ENCODE peak calls at places on chromosomes 4 and X, in ten cellular contexts. B, J, P, X, T, I, G, R, Y and Z are unnamed samples. For H3K4me1, the result is how much of the 10 kb centered on the place peaks cover.

GRCh38 chr4:184250795-184251679 is 33.4 kb upstream of the ENPP6 start:
- DNase-seq in X (no peak), G (peak), R (peak), T (peak), P (no peak), Y (peak), B (no peak), I (no peak), J (no peak), Z (no peak)

GRCh38 chrX:119692241-119693031 is 532 bp downstream of the SEPTIN6 start:
- DNase-seq in P (peak), G (peak), J (no peak), X (peak), I (peak), T (peak), B (peak), R (peak), Y (no peak), Z (peak)

GRCh38 chr4:131509521-131509920 is 1639.6 kb upstream of the PCDH10 start:
- DNase-seq in R (peak), Y (no peak), B (no peak), P (no peak), I (no peak), G (no peak), T (peak), X (no peak), J (no peak), Z (no peak)

GRCh38 chr4:36325499-36325898 is 44.1 kb downstream of the DTHD1 start:
- DNase-seq in X (no peak), G (no peak), B (no peak), Y (no peak), T (no peak), R (no peak), J (no peak), I (no peak), P (no peak), Z (no peak)

GRCh38 chr4:29058519-29058918 is 1661.7 kb upstream of the PCDH7 start:
- DNase-seq in X (no peak), T (peak), Y (no peak), G (no peak), P (no peak), R (no peak), J (no peak), B (no peak), I (no peak), Z (no peak)

GRCh38 chrX:69424910-69425309 is 79.2 kb upstream of the NALF2 start:
- DNase-seq in T (no peak), X (no peak), I (no peak), J (no peak), Y (no peak), P (no peak), G (no peak), R (no peak), B (no peak), Z (no peak)

GRCh38 chr4:54550415-54551171 is 107.2 kb upstream of the KIT start:
- DNase-seq in Y (no peak), P (peak), T (no peak), G (peak), B (no peak), J (no peak), I (peak), X (peak), R (peak), Z (no peak)

GRCh38 chrX:107323786-107324492 is 117.5 kb downstream of the DNAAF6 start:
- DNase-seq in T (no peak), J (no peak), P (no peak), Y (no peak), R (no peak), G (no peak), X (no peak), B (no peak), I (no peak), Z (no peak)

GRCh38 chrX:15242899-15243555 is 26.9 kb downstream of the ASB9 start:
- DNase-seq in X (no peak), P (no peak), I (peak), J (no peak), T (peak), Y (no peak), B (no peak), R (peak), G (peak), Z (no peak)

GRCh38 chr4:40453912-40454311 is 118.8 kb downstream of the CHRNA9 start:
- DNase-seq in I (no peak), Y (no peak), B (no peak), J (no peak), P (no peak), X (no peak), G (no peak), R (no peak), T (no peak), Z (no peak)

GRCh38 chr4:5905714-5906113 is 12.8 kb upstream of the CRMP1 start:
- DNase-seq in G (no peak), Y (no peak), X (no peak), J (no peak), P (no peak), R (no peak), I (no peak), B (no peak), T (no peak), Z (no peak)

GRCh38 chrX:20265221-20265725 is 1.4 kb downstream of the RPS6KA3 start:
- DNase-seq in Y (peak), P (peak), B (peak), T (peak), J (peak), R (peak), X (peak), G (peak), I (peak), Z (peak)

GRCh38 chrX:133608406-133608805 is 193.1 kb upstream of the GPC4 start:
- DNase-seq in B (no peak), I (no peak), Y (no peak), R (peak), G (peak), X (no peak), P (no peak), T (peak), J (no peak), Z (no peak)

GRCh38 chrX:70190225-70190624 is 12.9 kb downstream of the DGAT2L6 start:
- DNase-seq in J (no peak), P (no peak), I (no peak), B (no peak), X (no peak), T (no peak), G (no peak), Y (no peak), R (no peak), Z (no peak)

GRCh38 chrX:130799393-130799792 is 103.6 kb downstream of the ENOX2 start:
- DNase-seq in G (peak), P (no peak), T (peak), X (no peak), B (no peak), I (no peak), Y (no peak), R (peak), J (no peak), Z (no peak)

GRCh38 chrX:10156199-10157031 is at the start of gene CLCN4:
- DNase-seq in G (peak), J (no peak), X (peak), B (no peak), Y (no peak), R (no peak), T (no peak), P (peak), I (peak), Z (peak)

GRCh38 chrX:19772306-19772705 is 115.1 kb downstream of the SH3KBP1 start:
- DNase-seq in G (peak), R (peak), B (no peak), Y (no peak), I (no peak), J (peak), P (no peak), X (no peak), T (no peak), Z (no peak)

GRCh38 chrX:107429090-107429489 is 20.4 kb upstream of the FRMPD3 start:
- DNase-seq in X (no peak), J (no peak), Y (no peak), P (no peak), B (no peak), R (peak), T (no peak), G (peak), I (no peak), Z (no peak)

GRCh38 chr4:97235516-97235915 is 907.8 kb downstream of the STPG2 start:
- DNase-seq in X (no peak), T (no peak), J (no peak), P (no peak), Y (no peak), R (no peak), I (no peak), G (no peak), B (no peak), Z (no peak)

GRCh38 chr4:70714488-70714887 is 7.3 kb upstream of the RUFY3 start:
- DNase-seq in X (no peak), J (no peak), T (no peak), G (no peak), I (no peak), Y (no peak), B (no peak), R (no peak), P (no peak), Z (no peak)

GRCh38 chrX:34546366-34546765 is 110.7 kb downstream of the TMEM47 start:
- DNase-seq in X (no peak), Y (no peak), G (peak), R (no peak), I (no peak), P (no peak), B (no peak), T (no peak), J (no peak), Z (no peak)

GRCh38 chr4:9703391-9703790 is 78.0 kb upstream of the DRD5 start:
- DNase-seq in I (peak), B (peak), X (peak), P (no peak), Y (no peak), G (peak), T (no peak), J (no peak), R (no peak), Z (no peak)

GRCh38 chrX:41946973-41947612 is 23.7 kb upstream of the CASK start:
- DNase-seq in T (peak), P (no peak), Y (no peak), B (no peak), I (no peak), R (no peak), J (no peak), X (no peak), G (no peak), Z (no peak)

GRCh38 chr4:82864336-82865001 is 26.5 kb downstream of the SEC31A start:
- DNase-seq in X (no peak), I (no peak), J (no peak), T (no peak), Y (no peak), G (peak), R (no peak), B (no peak), P (no peak), Z (no peak)

GRCh38 chr4:112182604-112183003 is 37.4 kb downstream of the FAM241A start:
- DNase-seq in P (no peak), X (no peak), B (no peak), I (no peak), Y (no peak), R (no peak), T (no peak), J (no peak), G (no peak), Z (no peak)

GRCh38 chr4:157075811-157076577 is at the start of gene GLRB:
- DNase-seq in X (peak), G (peak), I (peak), T (no peak), Y (no peak), R (peak), P (no peak), B (no peak), J (peak), Z (peak)

GRCh38 chrX:46884799-46885198 is 27.4 kb upstream of the JADE3 start:
- DNase-seq in J (no peak), P (no peak), B (no peak), Y (no peak), G (no peak), I (no peak), R (no peak), X (no peak), T (no peak), Z (no peak)

GRCh38 chr4:77354550-77354949 is 197.5 kb downstream of the CCNG2 start:
- DNase-seq in B (no peak), G (no peak), X (no peak), R (no peak), I (no peak), T (no peak), Y (no peak), J (no peak), P (no peak), Z (no peak)

GRCh38 chr4:105280338-105280809 is 133.7 kb downstream of the TET2 start:
- DNase-seq in X (no peak), R (peak), Y (no peak), B (no peak), T (peak), I (no peak), P (no peak), J (no peak), G (peak), Z (no peak)

GRCh38 chrX:119407681-119408080 is 8.5 kb downstream of the SLC25A43 start:
- DNase-seq in J (no peak), Y (no peak), X (no peak), I (no peak), T (peak), G (peak), R (peak), P (no peak), B (no peak), Z (no peak)

GRCh38 chrX:69616520-69617203 is 749 bp downstream of the EDA start:
- DNase-seq in I (peak), T (no peak), X (peak), J (peak), B (peak), Y (no peak), R (no peak), P (peak), G (peak), Z (peak)

GRCh38 chr4:121307441-121308327 is 73.1 kb downstream of the QRFPR start:
- DNase-seq in T (peak), Y (no peak), I (peak), R (peak), P (no peak), J (no peak), X (no peak), B (no peak), G (peak), Z (no peak)

GRCh38 chr4:5932021-5932553 is 39.2 kb upstream of the CRMP1 start:
- DNase-seq in T (no peak), P (no peak), R (no peak), I (no peak), Y (no peak), B (no peak), J (no peak), G (no peak), X (no peak), Z (no peak)

GRCh38 chrX:11760958-11761357 is 2.9 kb downstream of the MSL3 start:
- DNase-seq in B (no peak), R (no peak), I (no peak), X (no peak), Y (no peak), T (no peak), P (no peak), G (no peak), J (no peak), Z (no peak)

GRCh38 chrX:119981286-119982070 is 37.9 kb upstream of the NKAP start:
- DNase-seq in T (no peak), Y (no peak), G (peak), P (no peak), J (no peak), I (no peak), R (peak), B (no peak), X (no peak), Z (no peak)

GRCh38 chrX:103197721-103198306 is 17.1 kb upstream of the BEX4 start:
- DNase-seq in I (no peak), R (peak), P (no peak), Y (no peak), B (no peak), X (no peak), T (peak), J (no peak), G (peak), Z (no peak)

GRCh38 chr4:39932776-39933402 is 44.8 kb downstream of the PDS5A start:
- DNase-seq in I (no peak), B (no peak), R (no peak), P (no peak), T (peak), X (no peak), G (no peak), J (no peak), Y (no peak), Z (no peak)

GRCh38 chrX:54495814-54496516 is at the start of gene FGD1:
- DNase-seq in X (peak), J (peak), I (peak), P (peak), R (peak), G (peak), T (peak), B (no peak), Y (no peak), Z (peak)
- H3K4me1 ChIP-seq in X (under half), J (under half), I (under half), P (under half), R (under half), G (under half), T (under half), B (under half), Y (under half), Z (under half)

GRCh38 chrX:50106051-50106450 is 94.8 kb downstream of the AKAP4 start:
- DNase-seq in I (peak), T (no peak), X (no peak), P (no peak), G (no peak), B (no peak), Y (no peak), J (no peak), R (no peak), Z (no peak)

GRCh38 chrX:50111762-50112161 is 89.0 kb downstream of the AKAP4 start:
- DNase-seq in G (no peak), P (peak), I (peak), R (no peak), J (no peak), B (no peak), T (no peak), X (no peak), Y (no peak), Z (no peak)

GRCh38 chrX:50103866-50104566 is 96.8 kb downstream of the AKAP4 start:
- DNase-seq in G (peak), P (no peak), I (peak), B (no peak), R (no peak), X (no peak), T (no peak), J (peak), Y (no peak), Z (no peak)

GRCh38 chrX:50108264-50108663 is 92.5 kb downstream of the AKAP4 start:
- DNase-seq in B (no peak), P (no peak), R (no peak), X (no peak), I (no peak), J (no peak), G (no peak), Y (no peak), T (no peak), Z (no peak)

DNA sequence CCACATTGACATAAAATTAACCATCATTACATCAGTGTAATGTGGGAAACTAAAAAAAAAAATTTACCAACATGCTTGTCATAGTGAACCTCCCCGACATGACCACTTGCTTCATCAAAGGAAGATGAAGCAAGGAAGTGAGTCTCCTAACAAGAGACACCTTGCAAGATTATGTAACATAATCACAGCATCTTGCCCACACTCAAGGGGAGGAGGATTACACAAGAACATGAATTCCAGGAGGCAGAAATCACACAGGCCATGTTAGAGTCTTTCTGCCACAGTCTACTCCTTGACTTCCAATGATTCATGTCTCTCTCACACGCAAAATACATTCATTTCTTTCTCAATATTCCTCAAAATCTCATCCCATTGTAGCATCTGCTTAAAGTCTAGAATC is 93.3 kb downstream of the AKAP4 start:
- DNase-seq in X (no peak), P (no peak), B (no peak), Y (no peak), G (peak), R (no peak), I (no peak), J (no peak), T (no peak), Z (no peak)
- H3K27ac ChIP-seq in X (no peak), P (no peak), B (no peak), Y (no peak), G (no peak), R (no peak), I (no peak), J (no peak), T (no peak), Z (no peak)

DNA sequence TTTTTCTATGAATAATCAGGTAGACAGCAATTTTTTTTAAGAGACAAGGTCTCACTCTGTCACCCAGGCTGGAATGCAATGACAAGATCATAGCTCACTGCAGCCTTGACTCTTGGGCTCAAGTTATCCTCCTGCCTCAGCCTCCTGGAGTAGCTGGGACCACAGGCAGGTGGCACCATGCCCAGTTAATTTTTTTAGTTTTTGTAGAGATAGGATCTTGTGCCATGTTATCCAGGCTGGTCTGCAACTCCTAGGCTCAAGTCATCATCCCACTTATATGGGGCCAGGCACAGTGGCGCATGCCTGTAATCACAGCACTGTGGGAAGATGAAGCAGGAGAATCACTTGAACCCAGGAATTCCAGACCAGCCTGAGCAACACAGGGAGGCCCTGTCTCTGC is 26.8 kb downstream of the AFAP1 start:
- DNase-seq in R (no peak), T (no peak), G (no peak), X (no peak), P (no peak), B (no peak), I (no peak), J (no peak), Y (no peak), Z (no peak)
- H3K4me1 ChIP-seq in R (under half), T (under half), G (under half), X (under half), P (under half), B (under half), I (under half), J (under half), Y (half or more), Z (under half)

DNA sequence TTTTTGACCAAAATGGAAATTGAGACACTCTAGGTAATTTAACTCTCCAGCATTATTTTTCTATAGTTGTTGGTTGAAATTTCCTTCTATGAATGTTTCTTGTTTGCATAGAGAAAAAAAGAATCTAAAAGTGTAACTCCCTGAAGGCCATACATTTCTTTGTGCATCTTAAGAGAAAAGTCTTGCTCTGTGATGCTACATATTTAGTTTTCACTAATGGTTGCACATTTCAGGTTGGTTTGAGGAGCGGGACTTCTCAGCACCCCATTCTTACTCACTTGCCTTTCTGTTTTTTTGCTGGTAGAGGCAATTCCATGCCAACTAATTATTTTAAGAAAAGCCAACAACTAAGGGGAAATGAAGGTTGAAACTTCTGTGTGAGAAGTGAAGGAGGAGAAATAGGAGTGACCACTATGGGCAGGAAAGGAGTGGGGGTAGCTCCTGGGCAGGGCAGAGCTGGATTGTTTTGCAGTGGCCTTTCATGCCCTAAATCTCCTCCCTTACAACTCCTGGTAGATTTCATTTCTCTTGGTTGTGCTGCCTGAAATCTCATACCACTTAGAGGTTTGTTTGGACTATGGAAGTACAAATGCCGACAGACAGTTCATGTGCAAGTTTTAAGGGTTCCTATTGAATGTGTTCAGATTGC is 76.6 kb downstream of the RAPGEF2 start:
- DNase-seq in T (no peak), R (no peak), G (no peak), J (no peak), Y (no peak), X (no peak), I (no peak), B (no peak), P (no peak), Z (no peak)
- H3K27ac ChIP-seq in T (no peak), R (no peak), G (no peak), J (no peak), Y (peak), X (peak), I (no peak), B (no peak), P (no peak), Z (no peak)

DNA sequence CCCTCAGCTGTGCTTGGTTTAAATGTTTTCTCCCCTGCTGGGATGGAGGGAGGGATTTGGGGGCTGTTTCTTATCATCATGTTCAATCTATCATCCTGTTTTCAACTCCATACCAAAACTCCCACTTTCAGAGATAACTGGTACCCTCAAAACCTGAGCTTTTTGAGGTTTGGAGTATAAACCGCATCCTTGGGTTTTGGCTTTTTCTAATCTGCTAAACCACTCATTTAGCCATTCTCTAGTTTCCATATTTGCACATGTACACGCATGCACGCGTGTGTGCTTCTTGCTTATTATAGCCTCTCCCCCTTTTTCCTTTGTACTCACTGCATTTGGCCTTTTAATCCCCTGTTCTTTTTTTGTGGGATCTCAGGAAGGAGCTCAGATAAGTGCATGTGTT is 116.7 kb upstream of the TEX13D start:
- DNase-seq in J (no peak), I (no peak), B (no peak), X (no peak), R (no peak), P (no peak), G (no peak), T (no peak), Y (no peak), Z (no peak)
- H3K4me1 ChIP-seq in J (under half), I (under half), B (under half), X (under half), R (under half), P (under half), G (under half), T (under half), Y (under half), Z (under half)